ENCODE peak calls at places on chromosomes 4 and X, in five cellular contexts. One of them, this sample, is unnamed.

GRCh38 chr4:173538148-173538902 is 8.3 kb upstream of the HAND2 start:
- DNase-seq in AG09319: no peak
- DNase-seq in fibroblast of pulmonary artery: no peak
- DNase-seq in esophagus squamous epithelium: no peak
- DNase-seq in uterus: peak; percentile 51
- DNase-seq in this sample: no peak

GRCh38 chrX:48893556-48894348 is 3.8 kb downstream of the TIMM17B start:
- DNase-seq in fibroblast of pulmonary artery: no peak
- DNase-seq in esophagus squamous epithelium: no peak
- DNase-seq in AG09319: no peak
- DNase-seq in uterus: no peak
- DNase-seq in this sample: no peak

GRCh38 chr4:172553216-172553615 is 615.4 kb upstream of the GALNT7 start:
- DNase-seq in AG09319: no peak
- DNase-seq in esophagus squamous epithelium: no peak
- DNase-seq in fibroblast of pulmonary artery: peak; percentile 6
- DNase-seq in uterus: no peak
- DNase-seq in this sample: no peak

GRCh38 chrX:21990812-21991211 is 41.3 kb upstream of the PHEX start:
- DNase-seq in esophagus squamous epithelium: no peak
- DNase-seq in AG09319: no peak
- DNase-seq in uterus: no peak
- DNase-seq in fibroblast of pulmonary artery: no peak
- DNase-seq in this sample: no peak

GRCh38 chrX:38452603-38453002 is 100.2 kb downstream of the OTC start:
- DNase-seq in esophagus squamous epithelium: no peak
- DNase-seq in AG09319: no peak
- DNase-seq in fibroblast of pulmonary artery: no peak
- DNase-seq in uterus: no peak
- DNase-seq in this sample: no peak

GRCh38 chr4:24044610-24045589 is 155.1 kb upstream of the PPARGC1A start:
- DNase-seq in fibroblast of pulmonary artery: no peak
- DNase-seq in AG09319: no peak
- DNase-seq in uterus: no peak
- DNase-seq in esophagus squamous epithelium: no peak
- DNase-seq in this sample: no peak

GRCh38 chrX:84118769-84119168 is 69.2 kb downstream of the RPS6KA6 start:
- DNase-seq in AG09319: no peak
- DNase-seq in fibroblast of pulmonary artery: no peak
- DNase-seq in uterus: no peak
- DNase-seq in esophagus squamous epithelium: no peak
- DNase-seq in this sample: no peak

GRCh38 chrX:17923546-17923945 is 62.4 kb upstream of the RAI2 start:
- DNase-seq in fibroblast of pulmonary artery: no peak
- DNase-seq in AG09319: no peak
- DNase-seq in esophagus squamous epithelium: no peak
- DNase-seq in uterus: no peak
- DNase-seq in this sample: no peak

GRCh38 chrX:71212536-71212935 is 10.5 kb upstream of the GJB1 start:
- DNase-seq in uterus: no peak
- DNase-seq in esophagus squamous epithelium: no peak
- DNase-seq in AG09319: no peak
- DNase-seq in fibroblast of pulmonary artery: no peak
- DNase-seq in this sample: no peak

GRCh38 chr4:72857216-72857615 is 212.3 kb downstream of the COX18 start:
- DNase-seq in uterus: no peak
- DNase-seq in esophagus squamous epithelium: no peak
- DNase-seq in fibroblast of pulmonary artery: no peak
- DNase-seq in AG09319: no peak
- DNase-seq in this sample: no peak

GRCh38 chr4:121370729-121371325 is 10.0 kb downstream of the QRFPR start:
- DNase-seq in fibroblast of pulmonary artery: peak; percentile 64
- DNase-seq in uterus: no peak
- DNase-seq in esophagus squamous epithelium: no peak
- DNase-seq in AG09319: no peak
- DNase-seq in this sample: peak; percentile 56

GRCh38 chrX:94400488-94400887 is 726.5 kb downstream of the FAM133A start:
- DNase-seq in uterus: no peak
- DNase-seq in esophagus squamous epithelium: no peak
- DNase-seq in AG09319: no peak
- DNase-seq in fibroblast of pulmonary artery: no peak
- DNase-seq in this sample: no peak
- TF ChIP-seq CTCF in uterus: no peak
- TF ChIP-seq CTCF in esophagus squamous epithelium: no peak
- TF ChIP-seq CTCF in AG09319: no peak
- TF ChIP-seq CTCF in fibroblast of pulmonary artery: no peak
- TF ChIP-seq CTCF in this sample: no peak

DNA sequence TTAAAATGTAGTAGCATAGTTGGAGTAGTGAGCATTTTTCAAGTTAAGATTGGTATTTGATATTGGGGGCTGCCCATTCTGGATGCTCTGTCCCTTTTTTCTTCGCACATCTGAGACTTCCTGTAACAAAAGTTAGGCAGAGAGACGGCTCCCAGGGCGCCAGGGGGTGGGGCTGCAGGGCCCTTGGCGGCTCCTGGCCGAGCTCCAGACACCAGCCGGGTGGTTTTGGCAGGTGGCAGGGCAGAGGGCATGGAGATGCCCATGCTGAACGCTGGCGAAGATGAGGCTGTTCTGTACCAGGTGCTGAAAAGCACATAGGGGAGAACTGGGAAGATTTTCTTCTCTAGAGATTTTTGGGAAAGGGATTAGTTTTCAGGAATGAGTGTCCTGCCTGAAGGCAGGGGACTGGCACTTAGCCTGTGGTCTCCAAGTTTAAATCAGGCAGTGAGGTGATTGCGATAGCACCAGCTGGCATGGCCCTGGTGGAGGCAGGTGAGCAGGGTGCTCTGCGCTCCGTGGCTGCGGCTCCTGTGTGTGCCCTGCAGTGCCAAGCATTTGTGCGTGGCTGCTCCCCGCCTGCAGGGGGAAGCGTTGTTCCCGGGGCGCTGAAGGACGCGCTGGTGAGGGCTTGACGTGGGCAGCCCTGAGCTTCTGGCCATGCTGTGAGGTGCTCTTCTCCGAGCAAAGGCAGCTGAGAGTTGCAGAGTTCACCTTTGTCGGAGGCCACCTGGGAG is 23.6 kb upstream of the HGFAC start:
- DNase-seq in uterus: peak; percentile 13
- DNase-seq in fibroblast of pulmonary artery: no peak
- DNase-seq in esophagus squamous epithelium: no peak
- DNase-seq in AG09319: no peak
- DNase-seq in this sample: no peak
- TF ChIP-seq CTCF in uterus: no peak
- TF ChIP-seq CTCF in fibroblast of pulmonary artery: no peak
- TF ChIP-seq CTCF in esophagus squamous epithelium: no peak
- TF ChIP-seq CTCF in AG09319: peak; percentile 3
- TF ChIP-seq CTCF in this sample: no peak

GRCh38 chrX:80648023-80648422 is 161.7 kb downstream of the BRWD3 start:
- DNase-seq in fibroblast of pulmonary artery: peak; percentile 24
- DNase-seq in esophagus squamous epithelium: no peak
- DNase-seq in uterus: no peak
- DNase-seq in AG09319: no peak
- DNase-seq in this sample: no peak
- TF ChIP-seq CTCF in fibroblast of pulmonary artery: peak; percentile 54
- TF ChIP-seq CTCF in esophagus squamous epithelium: peak; percentile 12
- TF ChIP-seq CTCF in uterus: no peak
- TF ChIP-seq CTCF in AG09319: peak; percentile 40
- TF ChIP-seq CTCF in this sample: no peak

DNA sequence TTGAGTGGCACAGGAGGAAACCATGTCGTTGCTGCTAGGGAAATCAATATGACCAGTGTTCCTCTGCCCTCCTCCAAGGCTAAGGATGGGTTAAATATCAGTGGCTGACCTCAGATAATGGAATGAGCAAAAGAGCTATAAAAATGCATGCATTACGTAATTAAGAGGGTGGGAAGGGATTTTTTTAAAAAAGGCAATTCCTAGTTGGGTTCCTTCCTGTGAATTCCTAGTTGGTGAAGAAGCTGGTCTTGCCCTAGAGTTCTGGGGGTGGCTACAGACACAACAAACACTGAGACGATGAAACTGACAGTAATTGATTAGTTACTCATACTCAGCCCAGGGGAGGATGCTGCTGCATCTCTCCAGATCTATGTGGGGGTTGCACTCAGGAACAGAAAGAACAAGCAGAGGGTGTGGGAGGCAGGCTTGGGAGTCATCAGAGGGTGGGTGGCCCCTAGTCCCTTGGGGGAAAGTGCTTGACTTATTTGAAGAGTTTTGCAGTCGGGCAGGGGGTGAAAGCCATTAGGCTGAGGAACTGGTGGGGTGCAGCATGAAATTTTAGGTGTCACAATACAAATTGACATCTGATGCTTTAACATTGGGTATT is 662.0 kb upstream of the FRG1 start:
- DNase-seq in esophagus squamous epithelium: no peak
- DNase-seq in uterus: no peak
- DNase-seq in AG09319: no peak
- DNase-seq in fibroblast of pulmonary artery: no peak
- DNase-seq in this sample: no peak
- TF ChIP-seq CTCF in esophagus squamous epithelium: no peak
- TF ChIP-seq CTCF in uterus: no peak
- TF ChIP-seq CTCF in AG09319: no peak
- TF ChIP-seq CTCF in fibroblast of pulmonary artery: no peak
- TF ChIP-seq CTCF in this sample: no peak

GRCh38 chr4:110490109-110490508 is 14.2 kb downstream of the ENPEP start:
- DNase-seq in esophagus squamous epithelium: no peak
- DNase-seq in fibroblast of pulmonary artery: no peak
- DNase-seq in AG09319: no peak
- DNase-seq in uterus: no peak
- DNase-seq in this sample: no peak
- TF ChIP-seq CTCF in esophagus squamous epithelium: no peak
- TF ChIP-seq CTCF in fibroblast of pulmonary artery: no peak
- TF ChIP-seq CTCF in AG09319: no peak
- TF ChIP-seq CTCF in uterus: no peak
- TF ChIP-seq CTCF in this sample: no peak

DNA sequence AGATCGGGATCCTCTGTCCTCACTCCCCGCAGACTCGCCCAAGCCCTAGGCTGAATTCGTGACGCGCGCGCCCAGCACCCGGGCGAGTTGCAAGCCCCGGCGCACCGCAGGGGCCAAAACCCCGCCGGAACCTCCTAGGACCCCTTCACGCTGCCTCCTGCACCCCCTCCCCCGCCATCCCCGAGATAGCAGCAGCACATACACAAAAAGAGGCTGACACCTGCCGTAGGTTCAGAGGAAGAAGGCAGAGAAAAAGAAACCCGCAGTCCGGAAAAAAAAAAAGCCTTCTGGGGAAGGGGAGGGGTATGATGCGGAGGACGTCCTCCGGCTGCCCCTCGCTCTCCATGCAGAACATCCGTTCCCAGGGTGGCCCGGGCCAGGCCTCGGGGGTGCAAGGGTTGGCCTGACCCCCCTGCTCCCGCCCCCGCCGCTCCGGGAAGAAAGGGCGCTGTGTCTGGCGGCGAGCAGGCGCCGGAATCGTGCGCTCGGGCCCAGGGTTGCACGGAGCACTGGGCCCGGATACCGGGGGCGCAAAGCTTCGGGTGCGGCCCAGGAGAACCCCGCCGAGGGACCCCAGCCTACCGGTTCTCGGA is 2.5 kb downstream of the NLGN4X start:
- DNase-seq in esophagus squamous epithelium: no peak
- DNase-seq in fibroblast of pulmonary artery: no peak
- DNase-seq in uterus: no peak
- DNase-seq in AG09319: no peak
- DNase-seq in this sample: no peak
- TF ChIP-seq CTCF in esophagus squamous epithelium: no peak
- TF ChIP-seq CTCF in fibroblast of pulmonary artery: no peak
- TF ChIP-seq CTCF in uterus: no peak
- TF ChIP-seq CTCF in AG09319: no peak
- TF ChIP-seq CTCF in this sample: no peak

DNA sequence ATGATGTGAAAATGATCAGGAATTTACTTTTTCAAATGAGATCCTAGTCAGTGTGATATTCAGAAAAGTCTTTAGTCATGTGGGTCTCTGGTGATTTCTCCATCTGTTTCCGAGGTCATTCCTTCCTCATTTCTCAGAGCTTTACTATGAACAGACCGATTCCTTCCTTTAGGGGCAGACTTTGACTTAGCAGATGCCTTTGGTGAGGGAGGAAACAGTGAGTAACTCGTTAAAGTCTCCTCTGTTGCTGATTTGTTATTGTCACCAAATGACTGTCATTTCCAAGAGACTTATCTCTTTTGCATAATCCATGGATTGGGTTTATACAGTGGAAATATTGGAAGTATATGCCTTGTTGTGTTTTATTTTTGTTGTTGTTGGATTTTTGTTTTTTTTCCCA is 76.2 kb upstream of the CD99 start:
- DNase-seq in esophagus squamous epithelium: no peak
- DNase-seq in fibroblast of pulmonary artery: peak; percentile 91
- DNase-seq in AG09319: peak; percentile 43
- DNase-seq in uterus: no peak
- DNase-seq in this sample: no peak
- TF ChIP-seq CTCF in esophagus squamous epithelium: no peak
- TF ChIP-seq CTCF in fibroblast of pulmonary artery: peak; percentile 77
- TF ChIP-seq CTCF in AG09319: peak; percentile 65
- TF ChIP-seq CTCF in uterus: peak; percentile 51
- TF ChIP-seq CTCF in this sample: no peak

DNA sequence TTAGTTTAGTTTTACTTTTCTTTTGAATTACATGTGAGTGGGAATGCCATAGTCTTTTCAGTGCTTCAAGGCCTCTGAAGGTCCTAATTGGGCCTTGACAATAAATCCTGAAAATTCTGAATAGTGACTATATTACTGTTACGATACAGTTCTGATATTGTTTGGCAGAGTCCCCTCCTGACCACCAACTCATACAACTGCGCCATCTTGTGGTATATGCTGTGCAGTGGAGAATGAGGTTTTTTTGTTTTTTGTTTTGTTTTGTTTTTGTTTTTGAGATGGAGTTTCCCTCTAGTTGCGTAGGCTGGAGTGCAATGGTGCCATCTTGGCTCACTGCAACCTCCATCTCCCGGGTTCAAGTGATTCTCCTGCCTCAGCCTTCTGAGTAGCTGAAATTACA is 56.6 kb upstream of the CHRDL1 start:
- DNase-seq in esophagus squamous epithelium: no peak
- DNase-seq in uterus: no peak
- DNase-seq in AG09319: no peak
- DNase-seq in fibroblast of pulmonary artery: peak; percentile 22
- DNase-seq in this sample: no peak
- TF ChIP-seq CTCF in esophagus squamous epithelium: peak; percentile 38
- TF ChIP-seq CTCF in uterus: peak; percentile 33
- TF ChIP-seq CTCF in AG09319: peak; percentile 56
- TF ChIP-seq CTCF in fibroblast of pulmonary artery: peak; percentile 53
- TF ChIP-seq CTCF in this sample: no peak

This sample was measured in omental fat pad.